ENCODE peak calls at places on chromosomes 11 and 22, in ten cellular contexts. T, E, B, X, W, U, Q, A, R and P are unnamed samples.

GRCh38 chr22:24440270-24440717 is 12.9 kb downstream of the ADORA2A start:
- DNase-seq in A (no peak), X (no peak), B (no peak), R (no peak), U (no peak), Q (no peak), W (no peak), T (no peak), E (no peak), P (no peak)

GRCh38 chr11:87290304-87290922 is 252.7 kb downstream of the TMEM135 start:
- DNase-seq in E (no peak), U (peak; percentile 63), T (no peak), A (peak; percentile 48), X (peak; percentile 63), R (no peak), Q (no peak), B (peak; percentile 58), W (no peak), P (no peak)

GRCh38 chr22:30887861-30888260 is 80.7 kb downstream of the MORC2 start:
- DNase-seq in W (no peak), Q (peak; percentile 9), X (no peak), E (no peak), B (no peak), U (no peak), R (peak; percentile 44), T (no peak), A (no peak), P (no peak)

GRCh38 chr11:112776834-112777793 is 184.1 kb upstream of the NCAM1 start:
- DNase-seq in A (no peak), W (no peak), T (no peak), U (no peak), R (no peak), X (no peak), B (no peak), Q (no peak), E (no peak), P (no peak)

GRCh38 chr22:50401907-50402306 is 58.8 kb downstream of the PPP6R2 start:
- DNase-seq in X (no peak), U (no peak), Q (no peak), A (no peak), R (no peak), T (no peak), W (no peak), E (no peak), B (no peak), P (no peak)

GRCh38 chr11:64787526-64788320 is 9.4 kb upstream of the SF1 start:
- DNase-seq in W (peak; percentile 58), B (peak; percentile 46), E (peak; percentile 47), X (peak; percentile 64), A (peak; percentile 45), R (peak; percentile 88), U (no peak), T (peak; percentile 26), Q (peak; percentile 42), P (peak; percentile 92)

GRCh38 chr11:70243912-70244652 is 26.4 kb upstream of the PPFIA1 start:
- DNase-seq in E (no peak), U (no peak), B (no peak), W (no peak), A (peak; percentile 75), T (no peak), X (peak; percentile 48), R (no peak), Q (no peak), P (no peak)

GRCh38 chr11:66691311-66691980 is 13.8 kb upstream of the RBM4B start:
- DNase-seq in U (no peak), X (no peak), T (no peak), W (no peak), Q (no peak), A (no peak), E (no peak), R (peak; percentile 71), B (no peak), P (peak; percentile 75)

GRCh38 chr11:67301951-67302516 is 1.3 kb upstream of the SSH3 start:
- DNase-seq in Q (no peak), B (no peak), T (no peak), U (peak; percentile 42), E (no peak), A (no peak), W (no peak), X (peak; percentile 88), R (peak; percentile 77), P (peak; percentile 85)

GRCh38 chr11:77090373-77091111 is 12.1 kb upstream of the OMP start:
- DNase-seq in T (no peak), X (no peak), A (no peak), W (no peak), Q (no peak), R (peak; percentile 66), E (no peak), U (no peak), B (no peak), P (peak; percentile 49)

GRCh38 chr11:75547617-75548054 is 14.4 kb upstream of the SERPINH1 start:
- DNase-seq in Q (peak; percentile 76), A (peak; percentile 94), T (peak; percentile 15), W (no peak), U (peak; percentile 18), B (peak; percentile 43), X (peak; percentile 58), R (peak; percentile 89), E (no peak), P (no peak)

GRCh38 chr22:17303840-17304779 is 65.2 kb upstream of the CECR2 start:
- DNase-seq in Q (no peak), U (no peak), R (no peak), W (peak; percentile 42), E (peak; percentile 42), T (no peak), A (no peak), B (no peak), X (no peak), P (no peak)

GRCh38 chr11:6925636-6926207 is 504 bp upstream of the ZNF215 start:
- DNase-seq in W (no peak), X (peak; percentile 49), R (no peak), T (no peak), A (no peak), U (no peak), Q (no peak), E (no peak), B (peak; percentile 19), P (no peak)

GRCh38 chr11:576791-577610 is 731 bp downstream of the PHRF1 start:
- DNase-seq in A (no peak), B (no peak), E (no peak), W (no peak), X (no peak), R (no peak), T (no peak), U (no peak), Q (no peak), P (no peak)

GRCh38 chr11:99019676-99020075 is 1.1 kb upstream of the CNTN5 start:
- DNase-seq in T (no peak), U (peak; percentile 20), X (no peak), R (no peak), Q (no peak), B (no peak), W (no peak), E (no peak), A (no peak), P (no peak)

GRCh38 chr11:120690406-120690805 is 178.9 kb downstream of the GRIK4 start:
- DNase-seq in R (no peak), A (no peak), B (no peak), Q (no peak), E (no peak), U (no peak), W (no peak), T (no peak), X (no peak), P (no peak)

GRCh38 chr22:29041408-29041807 is 20.2 kb downstream of the C22orf31 start:
- DNase-seq in B (peak; percentile 48), A (no peak), R (no peak), X (no peak), U (no peak), W (no peak), Q (no peak), E (no peak), T (peak; percentile 26), P (no peak)

GRCh38 chr11:115488945-115489344 is 15.3 kb downstream of the CADM1 start:
- DNase-seq in E (no peak), B (no peak), R (no peak), U (no peak), T (no peak), A (no peak), X (no peak), Q (no peak), W (no peak), P (no peak)

GRCh38 chr11:68142028-68142412 is 20.8 kb upstream of the CHKA start:
- DNase-seq in A (no peak), T (no peak), R (peak; percentile 59), W (no peak), U (no peak), E (peak; percentile 7), Q (no peak), B (no peak), X (peak; percentile 19), P (no peak)

GRCh38 chr11:19658344-19658743 is 54.3 kb upstream of the NAV2 start:
- DNase-seq in A (no peak), E (no peak), R (no peak), W (no peak), X (no peak), T (no peak), B (no peak), Q (no peak), U (no peak), P (no peak)

GRCh38 chr11:116421529-116422185 is 351.1 kb downstream of the BUD13 start:
- DNase-seq in X (no peak), W (no peak), Q (no peak), A (no peak), U (no peak), R (no peak), T (no peak), E (no peak), B (no peak), P (peak; percentile 74)

GRCh38 chr11:92415246-92415645 is 190.6 kb downstream of the FAT3 start:
- DNase-seq in U (no peak), Q (no peak), X (no peak), B (no peak), W (no peak), T (no peak), R (no peak), E (no peak), A (no peak), P (no peak)

GRCh38 chr11:75246673-75247350 is 6.2 kb downstream of the TPBGL start:
- DNase-seq in B (no peak), A (no peak), R (peak; percentile 51), T (no peak), U (no peak), Q (peak; percentile 3), W (no peak), E (no peak), X (no peak), P (peak; percentile 74)

GRCh38 chr11:65880844-65881421 is 1.3 kb downstream of the CTSW start:
- DNase-seq in T (no peak), X (no peak), W (no peak), U (no peak), Q (no peak), E (no peak), B (no peak), R (peak; percentile 56), A (no peak), P (no peak)

GRCh38 chr11:12989428-12990242 is 19.5 kb upstream of the RASSF10 start:
- DNase-seq in E (no peak), W (no peak), U (peak; percentile 43), R (no peak), B (no peak), Q (no peak), A (no peak), T (no peak), X (peak; percentile 57), P (no peak)

GRCh38 chr22:22033803-22034468 is 51.3 kb upstream of the TOP3B start:
- DNase-seq in E (no peak), Q (no peak), X (no peak), A (no peak), U (no peak), W (no peak), T (no peak), R (no peak), B (no peak), P (no peak)

GRCh38 chr22:43331698-43332097 is 11.5 kb downstream of the SCUBE1 start:
- DNase-seq in W (no peak), B (no peak), X (no peak), T (no peak), R (no peak), Q (no peak), U (no peak), E (no peak), A (no peak), P (no peak)

GRCh38 chr11:117631336-117632090 is 165.5 kb downstream of the DSCAML1 start:
- DNase-seq in U (no peak), Q (no peak), R (no peak), W (no peak), T (no peak), X (no peak), A (no peak), E (no peak), B (peak; percentile 15), P (peak; percentile 57)